ENCODE peak calls at places on chromosomes 6 and 20, in eight cellular contexts. C, U, F, E, Z, I, L and T are unnamed samples.

GRCh38 chr6:41596807-41597206 is 41.5 kb upstream of the MDFI start:
- DNase-seq in C (no peak), U (no peak), F (no peak), E (no peak), Z (no peak), I (no peak), L (no peak), T (no peak)

GRCh38 chr6:158008894-158009891 is 27.5 kb downstream of the SYNJ2 start:
- DNase-seq in C (no peak), U (no peak), F (no peak), E (peak; percentile 90), Z (peak; percentile 84), I (no peak), L (peak; percentile 59), T (no peak)

GRCh38 chr6:170423030-170423429 is 116.5 kb downstream of the FAM120B start:
- DNase-seq in C (peak; percentile 60), U (no peak), F (no peak), E (no peak), Z (no peak), I (no peak), L (no peak), T (no peak)

GRCh38 chr6:134632034-134632433 is 314.1 kb upstream of the SGK1 start:
- DNase-seq in C (no peak), U (no peak), F (no peak), E (no peak), Z (no peak), I (no peak), L (no peak), T (no peak)

GRCh38 chr20:16641511-16641910 is 68.3 kb upstream of the KIF16B start:
- DNase-seq in C (no peak), U (no peak), F (no peak), E (no peak), Z (peak; percentile 8), I (no peak), L (no peak), T (no peak)

GRCh38 chr6:26043389-26044139 is 43.7 kb upstream of the HFE start:
- DNase-seq in C (no peak), U (peak; percentile 29), F (no peak), E (peak; percentile 63), Z (peak; percentile 97), I (no peak), L (peak; percentile 86), T (peak; percentile 70)

GRCh38 chr20:50282592-50283241 is 92.1 kb downstream of the CEBPB start:
- DNase-seq in C (no peak), U (no peak), F (no peak), E (no peak), Z (no peak), I (no peak), L (no peak), T (no peak)

GRCh38 chr6:87198496-87198895 is 43.1 kb downstream of the ZNF292 start:
- DNase-seq in C (no peak), U (no peak), F (no peak), E (no peak), Z (no peak), I (no peak), L (no peak), T (no peak)

GRCh38 chr6:90466191-90466940 is 120.5 kb downstream of the MAP3K7 start:
- DNase-seq in C (no peak), U (no peak), F (no peak), E (no peak), Z (peak; percentile 17), I (no peak), L (no peak), T (no peak)

GRCh38 chr6:7865811-7866210 is 44.8 kb downstream of the TXNDC5 start:
- DNase-seq in C (no peak), U (no peak), F (no peak), E (no peak), Z (no peak), I (no peak), L (no peak), T (no peak)

GRCh38 chr6:6793388-6794250 is 205.1 kb downstream of the LY86 start:
- DNase-seq in C (no peak), U (no peak), F (no peak), E (no peak), Z (no peak), I (no peak), L (no peak), T (no peak)

GRCh38 chr20:51831891-51832675 is 29.8 kb upstream of the SALL4 start:
- DNase-seq in C (no peak), U (no peak), F (no peak), E (no peak), Z (peak; percentile 12), I (no peak), L (peak; percentile 48), T (no peak)

GRCh38 chr6:32558426-32559057 is 28.5 kb upstream of the HLA-DRB5 start:
- DNase-seq in C (no peak), U (no peak), F (no peak), E (no peak), Z (no peak), I (no peak), L (no peak), T (no peak)

GRCh38 chr20:43379239-43379917 is 78.3 kb upstream of the SRSF6 start:
- DNase-seq in C (no peak), U (no peak), F (no peak), E (no peak), Z (peak; percentile 94), I (no peak), L (peak; percentile 91), T (no peak)

GRCh38 chr6:95847061-95847460 is 168.7 kb upstream of the FUT9 start:
- DNase-seq in C (no peak), U (no peak), F (no peak), E (no peak), Z (no peak), I (no peak), L (no peak), T (no peak)

GRCh38 chr6:31842056-31842455 is 14.5 kb downstream of the HSPA1B start:
- DNase-seq in C (no peak), U (no peak), F (no peak), E (no peak), Z (no peak), I (no peak), L (no peak), T (no peak)

GRCh38 chr20:79565-79964 is 7.9 kb upstream of the DEFB125 start:
- DNase-seq in C (no peak), U (no peak), F (no peak), E (no peak), Z (no peak), I (no peak), L (no peak), T (no peak)

GRCh38 chr6:36998723-36999466 is 6.6 kb upstream of the FGD2 start:
- DNase-seq in C (peak; percentile 66), U (peak; percentile 50), F (peak; percentile 79), E (peak; percentile 79), Z (no peak), I (no peak), L (no peak), T (no peak)

GRCh38 chr6:30836431-30836866 is 47.9 kb upstream of the DDR1 start:
- DNase-seq in C (no peak), U (no peak), F (no peak), E (no peak), Z (peak; percentile 33), I (no peak), L (peak; percentile 81), T (no peak)

GRCh38 chr6:16698988-16699868 is 62.0 kb downstream of the ATXN1 start:
- DNase-seq in C (no peak), U (no peak), F (no peak), E (no peak), Z (peak; percentile 37), I (no peak), L (peak; percentile 20), T (no peak)

GRCh38 chr20:2507875-2508630 is 662 bp downstream of the ZNF343 start:
- DNase-seq in C (no peak), U (no peak), F (no peak), E (peak; percentile 7), Z (peak; percentile 34), I (peak; percentile 42), L (peak; percentile 72), T (no peak)

GRCh38 chr20:12566596-12566995 is 442.2 kb upstream of the SPTLC3 start:
- DNase-seq in C (no peak), U (no peak), F (no peak), E (no peak), Z (no peak), I (no peak), L (no peak), T (no peak)

GRCh38 chr6:143397229-143398222 is 53.0 kb downstream of the ADAT2 start:
- DNase-seq in C (peak; percentile 39), U (no peak), F (no peak), E (no peak), Z (peak; percentile 73), I (peak; percentile 26), L (peak; percentile 88), T (no peak)

GRCh38 chr6:41426888-41427641 is 91.7 kb downstream of the NCR2 start:
- DNase-seq in C (peak; percentile 27), U (no peak), F (no peak), E (no peak), Z (no peak), I (no peak), L (no peak), T (peak; percentile 79)

GRCh38 chr6:166751051-166751595 is 124.1 kb upstream of the RPS6KA2 start:
- DNase-seq in C (peak; percentile 45), U (no peak), F (no peak), E (peak; percentile 91), Z (no peak), I (no peak), L (no peak), T (peak; percentile 75)

GRCh38 chr20:45036044-45036755 is 64.7 kb downstream of the KCNS1 start:
- DNase-seq in C (no peak), U (no peak), F (no peak), E (peak; percentile 32), Z (peak; percentile 91), I (no peak), L (peak; percentile 12), T (no peak)

GRCh38 chr20:16393836-16394235 is 179.4 kb downstream of the KIF16B start:
- DNase-seq in C (no peak), U (no peak), F (no peak), E (no peak), Z (no peak), I (no peak), L (no peak), T (no peak)

GRCh38 chr6:168071620-168072019 is 7.4 kb downstream of the FRMD1 start:
- DNase-seq in C (no peak), U (no peak), F (no peak), E (no peak), Z (no peak), I (peak; percentile 41), L (no peak), T (no peak)

GRCh38 chr20:2749343-2749950 is 51.0 kb downstream of the CPXM1 start:
- DNase-seq in C (no peak), U (no peak), F (no peak), E (no peak), Z (no peak), I (peak; percentile 33), L (peak; percentile 7), T (no peak)

GRCh38 chr6:123085403-123085802 is 89.4 kb downstream of the CLVS2 start:
- DNase-seq in C (no peak), U (no peak), F (no peak), E (no peak), Z (no peak), I (no peak), L (no peak), T (no peak)

GRCh38 chr6:14192186-14192788 is 74.7 kb downstream of the CD83 start:
- DNase-seq in C (no peak), U (no peak), F (no peak), E (no peak), Z (no peak), I (no peak), L (no peak), T (no peak)

GRCh38 chr20:43178079-43178478 is 11.6 kb downstream of the PTPRT start:
- DNase-seq in C (no peak), U (no peak), F (no peak), E (no peak), Z (no peak), I (no peak), L (no peak), T (no peak)

GRCh38 chr6:53294095-53294494 is 54.7 kb downstream of the ELOVL5 start:
- DNase-seq in C (peak; percentile 54), U (no peak), F (no peak), E (peak; percentile 47), Z (peak; percentile 24), I (peak; percentile 57), L (peak; percentile 23), T (peak; percentile 50)

GRCh38 chr6:149545258-149545753 is 537 bp downstream of the PPIL4 start:
- DNase-seq in C (peak; percentile 33), U (peak; percentile 30), F (no peak), E (peak; percentile 18), Z (peak; percentile 67), I (peak; percentile 39), L (peak; percentile 66), T (peak; percentile 80)